ENCODE peak calls at places on chromosomes 5 and 9, in nine cellular contexts. One of them, this sample, is unnamed.

GRCh38 chr5:140977003-140977402 is 10.7 kb downstream of the PCDHAC2 start:
- DNase-seq in astrocyte of the spinal cord: no peak
- DNase-seq in HCT116: no peak
- DNase-seq in fibroblast of mammary gland: peak; percentile 72
- DNase-seq in stomach: no peak
- DNase-seq in psoas muscle: no peak
- DNase-seq in cardiac muscle cell: peak; percentile 36
- DNase-seq in CD4-positive, alpha-beta memory T cell: no peak
- DNase-seq in tibial artery: no peak
- DNase-seq in this sample: no peak

GRCh38 chr5:106154280-106154716 is 1516.4 kb downstream of the EFNA5 start:
- DNase-seq in astrocyte of the spinal cord: no peak
- DNase-seq in HCT116: no peak
- DNase-seq in fibroblast of mammary gland: no peak
- DNase-seq in stomach: no peak
- DNase-seq in psoas muscle: no peak
- DNase-seq in cardiac muscle cell: no peak
- DNase-seq in CD4-positive, alpha-beta memory T cell: no peak
- DNase-seq in tibial artery: no peak
- DNase-seq in this sample: peak; percentile 24

GRCh38 chr9:134377976-134378375 is 51.7 kb downstream of the RXRA start:
- DNase-seq in astrocyte of the spinal cord: no peak
- DNase-seq in HCT116: no peak
- DNase-seq in fibroblast of mammary gland: no peak
- DNase-seq in stomach: peak; percentile 94
- DNase-seq in psoas muscle: peak; percentile 95
- DNase-seq in cardiac muscle cell: no peak
- DNase-seq in CD4-positive, alpha-beta memory T cell: no peak
- DNase-seq in tibial artery: peak; percentile 85
- DNase-seq in this sample: no peak

GRCh38 chr5:58993461-58993860 is 410.6 kb downstream of the RAB3C start:
- DNase-seq in astrocyte of the spinal cord: no peak
- DNase-seq in HCT116: no peak
- DNase-seq in fibroblast of mammary gland: no peak
- DNase-seq in stomach: no peak
- DNase-seq in psoas muscle: no peak
- DNase-seq in cardiac muscle cell: no peak
- DNase-seq in CD4-positive, alpha-beta memory T cell: no peak
- DNase-seq in tibial artery: no peak
- DNase-seq in this sample: no peak

GRCh38 chr5:89849819-89850515 is 559.6 kb downstream of the CETN3 start:
- DNase-seq in astrocyte of the spinal cord: peak; percentile 10
- DNase-seq in HCT116: no peak
- DNase-seq in fibroblast of mammary gland: peak; percentile 5
- DNase-seq in stomach: no peak
- DNase-seq in psoas muscle: no peak
- DNase-seq in cardiac muscle cell: peak; percentile 38
- DNase-seq in CD4-positive, alpha-beta memory T cell: no peak
- DNase-seq in tibial artery: no peak
- DNase-seq in this sample: peak; percentile 29

GRCh38 chr9:5388026-5388806 is 48.5 kb upstream of the RLN1 start:
- DNase-seq in astrocyte of the spinal cord: peak; percentile 38
- DNase-seq in HCT116: no peak
- DNase-seq in fibroblast of mammary gland: peak; percentile 37
- DNase-seq in stomach: no peak
- DNase-seq in psoas muscle: no peak
- DNase-seq in cardiac muscle cell: peak; percentile 19
- DNase-seq in CD4-positive, alpha-beta memory T cell: no peak
- DNase-seq in tibial artery: no peak
- DNase-seq in this sample: no peak

GRCh38 chr5:174692982-174693422 is 31.4 kb upstream of the MSX2 start:
- DNase-seq in astrocyte of the spinal cord: no peak
- DNase-seq in HCT116: no peak
- DNase-seq in fibroblast of mammary gland: no peak
- DNase-seq in stomach: no peak
- DNase-seq in psoas muscle: no peak
- DNase-seq in cardiac muscle cell: no peak
- DNase-seq in CD4-positive, alpha-beta memory T cell: no peak
- DNase-seq in tibial artery: no peak
- DNase-seq in this sample: peak; percentile 88

GRCh38 chr9:85971731-85972130 is 30.8 kb downstream of the NAA35 start:
- DNase-seq in astrocyte of the spinal cord: no peak
- DNase-seq in HCT116: no peak
- DNase-seq in fibroblast of mammary gland: peak; percentile 52
- DNase-seq in stomach: no peak
- DNase-seq in psoas muscle: no peak
- DNase-seq in cardiac muscle cell: peak; percentile 26
- DNase-seq in CD4-positive, alpha-beta memory T cell: no peak
- DNase-seq in tibial artery: no peak
- DNase-seq in this sample: no peak

GRCh38 chr9:120418315-120418714 is 161.7 kb downstream of the CDK5RAP2 start:
- DNase-seq in astrocyte of the spinal cord: no peak
- DNase-seq in HCT116: no peak
- DNase-seq in fibroblast of mammary gland: no peak
- DNase-seq in stomach: no peak
- DNase-seq in psoas muscle: no peak
- DNase-seq in cardiac muscle cell: no peak
- DNase-seq in CD4-positive, alpha-beta memory T cell: no peak
- DNase-seq in tibial artery: no peak
- DNase-seq in this sample: no peak

GRCh38 chr9:117809751-117810150 is 105.5 kb downstream of the TLR4 start:
- DNase-seq in astrocyte of the spinal cord: no peak
- DNase-seq in HCT116: no peak
- DNase-seq in fibroblast of mammary gland: no peak
- DNase-seq in stomach: no peak
- DNase-seq in psoas muscle: no peak
- DNase-seq in cardiac muscle cell: no peak
- DNase-seq in CD4-positive, alpha-beta memory T cell: no peak
- DNase-seq in tibial artery: no peak
- DNase-seq in this sample: no peak

GRCh38 chr5:66881475-66882161 is 285.4 kb downstream of the MAST4 start:
- DNase-seq in astrocyte of the spinal cord: no peak
- DNase-seq in HCT116: no peak
- DNase-seq in fibroblast of mammary gland: peak; percentile 55
- DNase-seq in stomach: peak; percentile 70
- DNase-seq in psoas muscle: no peak
- DNase-seq in cardiac muscle cell: peak; percentile 48
- DNase-seq in CD4-positive, alpha-beta memory T cell: no peak
- DNase-seq in tibial artery: no peak
- DNase-seq in this sample: no peak

GRCh38 chr5:81519217-81519905 is 125.4 kb upstream of the ACOT12 start:
- DNase-seq in astrocyte of the spinal cord: no peak
- DNase-seq in HCT116: no peak
- DNase-seq in fibroblast of mammary gland: no peak
- DNase-seq in stomach: no peak
- DNase-seq in psoas muscle: no peak
- DNase-seq in cardiac muscle cell: no peak
- DNase-seq in CD4-positive, alpha-beta memory T cell: no peak
- DNase-seq in tibial artery: no peak
- DNase-seq in this sample: no peak

GRCh38 chr9:134371731-134372130 is 45.5 kb downstream of the RXRA start:
- DNase-seq in astrocyte of the spinal cord: no peak
- DNase-seq in HCT116: no peak
- DNase-seq in fibroblast of mammary gland: peak; percentile 21
- DNase-seq in stomach: peak; percentile 56
- DNase-seq in psoas muscle: peak; percentile 95
- DNase-seq in cardiac muscle cell: peak; percentile 15
- DNase-seq in CD4-positive, alpha-beta memory T cell: no peak
- DNase-seq in tibial artery: peak; percentile 86
- DNase-seq in this sample: no peak

GRCh38 chr9:24897826-24898225 is 352.1 kb upstream of the IZUMO3 start:
- DNase-seq in astrocyte of the spinal cord: no peak
- DNase-seq in HCT116: no peak
- DNase-seq in fibroblast of mammary gland: no peak
- DNase-seq in stomach: no peak
- DNase-seq in psoas muscle: peak; percentile 39
- DNase-seq in cardiac muscle cell: no peak
- DNase-seq in CD4-positive, alpha-beta memory T cell: no peak
- DNase-seq in tibial artery: no peak
- DNase-seq in this sample: no peak

GRCh38 chr9:24899463-24899862 is 353.8 kb upstream of the IZUMO3 start:
- DNase-seq in astrocyte of the spinal cord: no peak
- DNase-seq in HCT116: no peak
- DNase-seq in fibroblast of mammary gland: no peak
- DNase-seq in stomach: no peak
- DNase-seq in psoas muscle: no peak
- DNase-seq in cardiac muscle cell: no peak
- DNase-seq in CD4-positive, alpha-beta memory T cell: no peak
- DNase-seq in tibial artery: no peak
- DNase-seq in this sample: no peak

DNA sequence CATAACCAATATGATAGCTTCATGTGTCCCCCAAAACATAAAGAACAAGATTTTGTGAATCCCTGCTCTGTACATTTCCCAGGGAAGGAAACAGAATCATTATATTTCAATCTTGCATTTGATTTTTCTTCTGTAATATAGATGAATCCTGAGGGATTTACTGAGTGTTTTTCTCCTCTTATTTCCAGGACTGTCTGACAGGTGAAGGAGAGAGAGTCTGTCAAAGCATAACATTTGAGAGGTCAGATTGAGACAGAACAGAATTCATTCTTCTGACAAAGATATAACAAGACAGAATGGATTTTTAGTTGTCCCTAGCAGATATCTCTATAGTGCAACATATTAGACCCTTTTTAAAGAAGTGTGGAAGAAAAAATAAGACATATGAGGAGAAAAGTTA is 354.5 kb upstream of the IZUMO3 start:
- DNase-seq in astrocyte of the spinal cord: no peak
- DNase-seq in HCT116: no peak
- DNase-seq in fibroblast of mammary gland: no peak
- DNase-seq in stomach: no peak
- DNase-seq in psoas muscle: no peak
- DNase-seq in cardiac muscle cell: no peak
- DNase-seq in CD4-positive, alpha-beta memory T cell: no peak
- DNase-seq in tibial artery: no peak
- DNase-seq in this sample: no peak
- H3K4me3 ChIP-seq in astrocyte of the spinal cord: no peak overlapping the region
- H3K4me3 ChIP-seq in HCT116: no peak overlapping the region
- H3K4me3 ChIP-seq in fibroblast of mammary gland: no peak overlapping the region
- H3K4me3 ChIP-seq in stomach: no peak overlapping the region
- H3K4me3 ChIP-seq in psoas muscle: no peak overlapping the region
- H3K4me3 ChIP-seq in cardiac muscle cell: no peak overlapping the region
- H3K4me3 ChIP-seq in CD4-positive, alpha-beta memory T cell: no peak overlapping the region
- H3K4me3 ChIP-seq in tibial artery: no peak overlapping the region
- H3K4me3 ChIP-seq in this sample: no peak overlapping the region

DNA sequence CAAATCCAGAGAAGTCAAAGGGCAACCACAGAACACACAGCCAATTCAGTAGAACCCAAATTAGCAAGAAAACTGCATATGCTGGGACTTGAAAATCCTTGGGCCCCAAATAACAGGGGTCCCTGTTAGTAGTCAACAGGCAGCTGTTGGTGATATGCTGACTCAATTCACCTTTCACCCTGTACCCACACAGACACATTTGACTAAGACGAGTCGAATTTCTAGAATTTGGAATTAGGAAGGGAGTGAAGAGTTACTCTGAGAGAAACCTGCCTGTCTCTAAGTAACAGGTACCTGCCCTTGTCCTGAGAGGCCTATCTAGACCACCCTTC is 817 bp upstream of the VCP start:
- DNase-seq in astrocyte of the spinal cord: no peak
- DNase-seq in HCT116: no peak
- DNase-seq in fibroblast of mammary gland: peak; percentile 22
- DNase-seq in stomach: no peak
- DNase-seq in psoas muscle: no peak
- DNase-seq in cardiac muscle cell: no peak
- DNase-seq in CD4-positive, alpha-beta memory T cell: no peak
- DNase-seq in tibial artery: no peak
- DNase-seq in this sample: no peak
- H3K4me3 ChIP-seq in astrocyte of the spinal cord: no peak overlapping the region
- H3K4me3 ChIP-seq in HCT116: peak overlapping the region; percentile 31
- H3K4me3 ChIP-seq in fibroblast of mammary gland: no peak overlapping the region
- H3K4me3 ChIP-seq in stomach: no peak overlapping the region
- H3K4me3 ChIP-seq in psoas muscle: peak overlapping the region; percentile 100
- H3K4me3 ChIP-seq in cardiac muscle cell: no peak overlapping the region
- H3K4me3 ChIP-seq in CD4-positive, alpha-beta memory T cell: peak overlapping the region; percentile 55
- H3K4me3 ChIP-seq in tibial artery: no peak overlapping the region
- H3K4me3 ChIP-seq in this sample: peak overlapping the region; percentile 9

GRCh38 chr9:91710148-91710547 is 239.9 kb downstream of the ROR2 start:
- DNase-seq in astrocyte of the spinal cord: no peak
- DNase-seq in HCT116: no peak
- DNase-seq in fibroblast of mammary gland: no peak
- DNase-seq in stomach: no peak
- DNase-seq in psoas muscle: no peak
- DNase-seq in cardiac muscle cell: no peak
- DNase-seq in CD4-positive, alpha-beta memory T cell: no peak
- DNase-seq in tibial artery: no peak
- DNase-seq in this sample: no peak

GRCh38 chr9:91712811-91713210 is 237.2 kb downstream of the ROR2 start:
- DNase-seq in astrocyte of the spinal cord: no peak
- DNase-seq in HCT116: no peak
- DNase-seq in fibroblast of mammary gland: no peak
- DNase-seq in stomach: no peak
- DNase-seq in psoas muscle: no peak
- DNase-seq in cardiac muscle cell: no peak
- DNase-seq in CD4-positive, alpha-beta memory T cell: no peak
- DNase-seq in tibial artery: no peak
- DNase-seq in this sample: no peak

GRCh38 chr9:91714874-91715615 is 235.0 kb downstream of the ROR2 start:
- DNase-seq in astrocyte of the spinal cord: no peak
- DNase-seq in HCT116: no peak
- DNase-seq in fibroblast of mammary gland: no peak
- DNase-seq in stomach: no peak
- DNase-seq in psoas muscle: no peak
- DNase-seq in cardiac muscle cell: no peak
- DNase-seq in CD4-positive, alpha-beta memory T cell: no peak
- DNase-seq in tibial artery: no peak
- DNase-seq in this sample: no peak

GRCh38 chr9:91714020-91714721 is 235.9 kb downstream of the ROR2 start:
- DNase-seq in astrocyte of the spinal cord: peak; percentile 25
- DNase-seq in HCT116: peak; percentile 34
- DNase-seq in fibroblast of mammary gland: peak; percentile 67
- DNase-seq in stomach: peak; percentile 74
- DNase-seq in psoas muscle: peak; percentile 77
- DNase-seq in cardiac muscle cell: peak; percentile 82
- DNase-seq in CD4-positive, alpha-beta memory T cell: no peak
- DNase-seq in tibial artery: no peak
- DNase-seq in this sample: peak; percentile 75

GRCh38 chr9:91711755-91712591 is 238.1 kb downstream of the ROR2 start:
- DNase-seq in astrocyte of the spinal cord: peak; percentile 2
- DNase-seq in HCT116: no peak
- DNase-seq in fibroblast of mammary gland: peak; percentile 49
- DNase-seq in stomach: no peak
- DNase-seq in psoas muscle: no peak
- DNase-seq in cardiac muscle cell: peak; percentile 43
- DNase-seq in CD4-positive, alpha-beta memory T cell: peak; percentile 27
- DNase-seq in tibial artery: no peak
- DNase-seq in this sample: no peak
- H3K4me3 ChIP-seq in astrocyte of the spinal cord: no peak overlapping the region
- H3K4me3 ChIP-seq in HCT116: no peak overlapping the region
- H3K4me3 ChIP-seq in fibroblast of mammary gland: no peak overlapping the region
- H3K4me3 ChIP-seq in stomach: no peak overlapping the region
- H3K4me3 ChIP-seq in psoas muscle: no peak overlapping the region
- H3K4me3 ChIP-seq in cardiac muscle cell: no peak overlapping the region
- H3K4me3 ChIP-seq in CD4-positive, alpha-beta memory T cell: no peak overlapping the region
- H3K4me3 ChIP-seq in tibial artery: no peak overlapping the region
- H3K4me3 ChIP-seq in this sample: no peak overlapping the region

GRCh38 chr5:136030252-136030651 is 1.5 kb downstream of the TGFBI start:
- DNase-seq in astrocyte of the spinal cord: no peak
- DNase-seq in HCT116: no peak
- DNase-seq in fibroblast of mammary gland: no peak
- DNase-seq in stomach: no peak
- DNase-seq in psoas muscle: no peak
- DNase-seq in cardiac muscle cell: no peak
- DNase-seq in CD4-positive, alpha-beta memory T cell: no peak
- DNase-seq in tibial artery: no peak
- DNase-seq in this sample: no peak
- H3K4me3 ChIP-seq in astrocyte of the spinal cord: peak overlapping the region; percentile 79
- H3K4me3 ChIP-seq in HCT116: no peak overlapping the region
- H3K4me3 ChIP-seq in fibroblast of mammary gland: peak overlapping the region; percentile 70
- H3K4me3 ChIP-seq in stomach: peak overlapping the region; percentile 55
- H3K4me3 ChIP-seq in psoas muscle: peak overlapping the region; percentile 67
- H3K4me3 ChIP-seq in cardiac muscle cell: no peak overlapping the region
- H3K4me3 ChIP-seq in CD4-positive, alpha-beta memory T cell: no peak overlapping the region
- H3K4me3 ChIP-seq in tibial artery: peak overlapping the region; percentile 64
- H3K4me3 ChIP-seq in this sample: no peak overlapping the region